ENCODE peak calls at places on chromosome 14, in six cellular contexts. M is body of pancreas, B is stomach, D is MM.1S, R is IMR-90, C is AG04450. Z is an unnamed sample.

GRCh38 chr14:26987734-26988363 is 390.0 kb upstream of the NOVA1 start:
- DNase-seq in M (no peak), B (no peak), D (peak; percentile 76), R (no peak), C (no peak), Z (no peak)

GRCh38 chr14:72433511-72433910 is 460.4 kb downstream of the DPF3 start:
- DNase-seq in M (no peak), B (no peak), D (no peak), R (peak; percentile 59), C (no peak), Z (peak; percentile 29)

GRCh38 chr14:24143511-24143910 is 2.1 kb upstream of the EMC9 start:
- DNase-seq in M (no peak), B (no peak), D (no peak), R (peak; percentile 51), C (no peak), Z (no peak)

GRCh38 chr14:100784523-100785337 is 41.2 kb upstream of the MEG3 start:
- DNase-seq in M (no peak), B (no peak), D (no peak), R (no peak), C (no peak), Z (peak; percentile 2)

GRCh38 chr14:37591941-37592287 is 3.1 kb downstream of the FOXA1 start:
- DNase-seq in M (no peak), B (peak; percentile 64), D (no peak), R (no peak), C (no peak), Z (no peak)

GRCh38 chr14:54730156-54730961 is 163.4 kb downstream of the SAMD4A start:
- DNase-seq in M (peak; percentile 31), B (no peak), D (peak; percentile 33), R (peak; percentile 78), C (no peak), Z (peak; percentile 26)

GRCh38 chr14:20190596-20190995 is at the start of gene OR11G2:
- DNase-seq in M (no peak), B (no peak), D (no peak), R (no peak), C (no peak), Z (no peak)

GRCh38 chr14:95185033-95185432 is 27.7 kb upstream of the DICER1 start:
- DNase-seq in M (no peak), B (no peak), D (no peak), R (no peak), C (no peak), Z (no peak)

GRCh38 chr14:77364146-77364545 is 12.7 kb downstream of the TMED8 start:
- DNase-seq in M (no peak), B (no peak), D (no peak), R (no peak), C (no peak), Z (no peak)

GRCh38 chr14:55052259-55052930 is 948 bp downstream of the MAPK1IP1L start:
- DNase-seq in M (no peak), B (no peak), D (peak; percentile 55), R (peak; percentile 31), C (no peak), Z (no peak)

GRCh38 chr14:93330609-93331000 is 2.2 kb downstream of the BTBD7 start:
- DNase-seq in M (no peak), B (no peak), D (no peak), R (no peak), C (no peak), Z (no peak)

GRCh38 chr14:54981698-54982097 is 45.2 kb downstream of the WDHD1 start:
- DNase-seq in M (no peak), B (no peak), D (no peak), R (peak; percentile 22), C (no peak), Z (no peak)

GRCh38 chr14:35400707-35401421 is 3.7 kb downstream of the NFKBIA start:
- DNase-seq in M (no peak), B (no peak), D (no peak), R (no peak), C (no peak), Z (no peak)

GRCh38 chr14:58947816-58948440 is 240.5 kb upstream of the DAAM1 start:
- DNase-seq in M (no peak), B (no peak), D (no peak), R (no peak), C (no peak), Z (no peak)

GRCh38 chr14:102749393-102749792 is 27.9 kb upstream of the TRAF3 start:
- DNase-seq in M (no peak), B (no peak), D (no peak), R (no peak), C (no peak), Z (no peak)

GRCh38 chr14:50001999-50002925 is 109.4 kb downstream of the ARF6 start:
- DNase-seq in M (peak; percentile 37), B (peak; percentile 34), D (peak; percentile 55), R (no peak), C (no peak), Z (no peak)
- H3K4me3 ChIP-seq in M (no peak overlapping the region), B (peak overlapping the region; percentile 57), D (peak overlapping the region; percentile 57), R (no peak overlapping the region), C (no peak overlapping the region), Z (no peak overlapping the region)

GRCh38 chr14:33352821-33353220 is 414.1 kb downstream of the NPAS3 start:
- DNase-seq in M (no peak), B (no peak), D (no peak), R (no peak), C (no peak), Z (no peak)

GRCh38 chr14:33347816-33348215 is 409.1 kb downstream of the NPAS3 start:
- DNase-seq in M (no peak), B (no peak), D (no peak), R (no peak), C (no peak), Z (no peak)

GRCh38 chr14:33343016-33343415 is 404.3 kb downstream of the NPAS3 start:
- DNase-seq in M (no peak), B (no peak), D (no peak), R (no peak), C (no peak), Z (no peak)

GRCh38 chr14:33348510-33348909 is 409.8 kb downstream of the NPAS3 start:
- DNase-seq in M (no peak), B (no peak), D (no peak), R (no peak), C (no peak), Z (no peak)
- H3K4me3 ChIP-seq in M (no peak overlapping the region), B (no peak overlapping the region), D (no peak overlapping the region), R (no peak overlapping the region), C (no peak overlapping the region), Z (no peak overlapping the region)

GRCh38 chr14:75578786-75579781 is 664 bp downstream of the FLVCR2 start:
- DNase-seq in M (peak; percentile 51), B (no peak), D (no peak), R (peak; percentile 31), C (no peak), Z (no peak)

GRCh38 chr14:75578099-75578785 is at the start of gene FLVCR2:
- DNase-seq in M (peak; percentile 83), B (peak; percentile 74), D (peak; percentile 26), R (peak; percentile 49), C (no peak), Z (peak; percentile 92)

GRCh38 chr14:75577724-75578098 is 709 bp upstream of the FLVCR2 start:
- DNase-seq in M (peak; percentile 90), B (peak; percentile 86), D (peak; percentile 75), R (peak; percentile 77), C (peak; percentile 55), Z (peak; percentile 94)

GRCh38 chr14:75577090-75577489 is 1.3 kb upstream of the FLVCR2 start:
- DNase-seq in M (no peak), B (no peak), D (no peak), R (no peak), C (no peak), Z (no peak)

GRCh38 chr14:75579882-75580281 is 1.5 kb downstream of the FLVCR2 start:
- DNase-seq in M (no peak), B (no peak), D (no peak), R (no peak), C (no peak), Z (peak; percentile 41)
- H3K4me3 ChIP-seq in M (no peak overlapping the region), B (peak overlapping the region; percentile 51), D (no peak overlapping the region), R (no peak overlapping the region), C (no peak overlapping the region), Z (no peak overlapping the region)

DNA sequence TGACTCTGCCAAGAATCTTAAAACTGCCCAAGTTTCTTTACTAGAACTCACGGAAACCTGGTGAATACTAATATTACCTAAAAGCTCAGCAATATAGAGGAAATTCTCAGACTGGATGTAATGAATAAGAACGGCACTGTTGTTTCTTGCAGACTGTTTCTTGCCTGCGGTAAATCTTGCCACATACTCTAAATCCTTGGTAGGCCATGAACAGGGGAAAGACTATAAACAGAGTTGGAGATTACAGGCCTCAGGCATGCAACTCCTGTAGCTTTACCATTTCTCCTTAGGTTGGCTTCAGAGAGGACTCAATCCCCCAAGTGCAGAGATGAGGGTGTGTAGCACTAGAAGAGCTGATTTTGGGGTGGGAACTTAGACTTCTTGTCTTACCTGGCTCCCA is 1.1 kb downstream of the ALDH6A1 start:
- DNase-seq in M (no peak), B (no peak), D (no peak), R (peak; percentile 13), C (no peak), Z (no peak)
- H3K4me3 ChIP-seq in M (no peak overlapping the region), B (peak overlapping the region; percentile 82), D (peak overlapping the region; percentile 79), R (peak overlapping the region; percentile 68), C (peak overlapping the region; percentile 90), Z (peak overlapping the region; percentile 75)

GRCh38 chr14:104652386-104652785 is 37.0 kb upstream of the INF2 start:
- DNase-seq in M (no peak), B (no peak), D (no peak), R (no peak), C (no peak), Z (no peak)
- H3K4me3 ChIP-seq in M (no peak overlapping the region), B (no peak overlapping the region), D (no peak overlapping the region), R (no peak overlapping the region), C (no peak overlapping the region), Z (no peak overlapping the region)

DNA sequence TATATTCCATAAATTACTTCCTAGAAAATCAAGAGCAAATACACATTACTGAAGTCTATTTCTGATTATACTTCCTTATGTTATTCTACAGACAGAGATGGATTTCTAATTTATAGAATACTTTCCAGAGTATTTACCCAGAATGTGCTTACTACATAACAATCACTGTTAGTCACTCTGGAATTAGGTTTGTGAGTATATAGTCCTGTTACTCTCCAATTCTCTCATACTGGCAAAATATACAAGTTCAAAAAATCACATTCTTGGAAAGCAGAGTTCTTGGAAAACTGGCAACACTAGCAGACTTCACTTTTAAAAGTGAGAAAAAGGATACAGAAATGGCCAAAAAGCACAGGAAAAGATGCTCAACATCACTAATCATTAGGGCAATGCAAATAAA is 7.3 kb downstream of the PPP2R5E start:
- DNase-seq in M (no peak), B (no peak), D (no peak), R (peak; percentile 55), C (no peak), Z (no peak)
- H3K4me3 ChIP-seq in M (no peak overlapping the region), B (no peak overlapping the region), D (no peak overlapping the region), R (no peak overlapping the region), C (no peak overlapping the region), Z (no peak overlapping the region)

DNA sequence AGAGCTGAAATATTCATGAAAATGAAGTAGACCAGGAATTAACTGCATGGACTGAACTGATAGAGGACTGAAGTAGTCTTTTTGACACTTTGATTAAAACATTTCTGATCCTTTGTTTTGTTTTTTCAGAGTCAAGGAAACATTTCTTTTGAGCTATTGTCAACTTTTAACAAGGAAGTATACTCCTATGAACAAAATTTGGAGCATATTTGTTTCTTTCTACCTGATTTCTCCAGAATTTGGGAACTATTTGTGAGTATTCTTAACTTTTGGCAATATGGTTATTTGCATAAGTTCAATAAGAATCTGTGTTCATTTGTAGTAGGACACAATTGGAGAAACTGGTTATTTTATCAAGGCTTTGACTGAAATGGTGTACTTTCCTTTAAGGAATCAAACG is 71.3 kb upstream of the HECTD1 start:
- DNase-seq in M (no peak), B (no peak), D (no peak), R (no peak), C (no peak), Z (no peak)
- H3K4me3 ChIP-seq in M (no peak overlapping the region), B (no peak overlapping the region), D (no peak overlapping the region), R (no peak overlapping the region), C (no peak overlapping the region), Z (no peak overlapping the region)

Z was measured in adrenal gland.